ENCODE peak calls at places on chromosome 2, in nine cellular contexts. S is activated CD8-positive, alpha-beta T cell treated with anti-CD3 and anti-CD28 coated beads, Interleukin-2, amount 10 ng/mL, durations not matched to agents 7 days and 5 days; K is HFF-Myc; I is stomach; Z is activated CD8-positive, alpha-beta memory T cell treated with anti-CD3 and anti-CD28 coated beads, Interleukin-2, amount 50 U/mL, for 4 hours; M is activated naive CD8-positive, alpha-beta T cell treated with anti-CD3 and anti-CD28 coated beads for 36 hours; C is NCI-H2081; R is NCI-H2029; L is NCI-H1105 treated with DMSO at 0.1 percent for 48 hours. B is an unnamed sample.

GRCh38 chr2:30398488-30398887 is 48.6 kb upstream of the LCLAT1 start:
- DNase-seq in S (no peak), Z (no peak), K (no peak), I (no peak), C (no peak), R (no peak), M (no peak), L (no peak), B (no peak)

GRCh38 chr2:173690349-173690748 is 274.8 kb downstream of the SP3 start:
- DNase-seq in L (no peak), M (no peak), S (no peak), R (no peak), K (no peak), Z (no peak), C (no peak), I (no peak), B (no peak)

GRCh38 chr2:234422895-234423505 is 73.9 kb downstream of the ARL4C start:
- DNase-seq in Z (peak), S (peak), R (no peak), M (peak), K (no peak), I (no peak), L (no peak), C (no peak), B (no peak)

GRCh38 chr2:33391582-33392255 is 84.7 kb upstream of the RASGRP3 start:
- DNase-seq in L (no peak), S (no peak), C (no peak), I (no peak), Z (no peak), R (no peak), M (no peak), K (no peak), B (no peak)

GRCh38 chr2:225056330-225057073 is 14.2 kb upstream of the DOCK10 start:
- DNase-seq in I (no peak), K (no peak), Z (no peak), M (no peak), L (no peak), R (no peak), S (no peak), C (no peak), B (no peak)

GRCh38 chr2:172968061-172968469 is 107.6 kb upstream of the MAP3K20 start:
- DNase-seq in C (no peak), K (peak), S (no peak), Z (no peak), R (peak), I (peak), L (no peak), M (no peak), B (no peak)

GRCh38 chr2:135916232-135916631 is 40.0 kb upstream of the MCM6 start:
- DNase-seq in S (peak), R (peak), K (no peak), Z (no peak), I (no peak), L (peak), M (no peak), C (peak), B (peak)

GRCh38 chr2:181678033-181678586 is 2.2 kb downstream of the NEUROD1 start:
- DNase-seq in Z (peak), I (peak), R (no peak), K (peak), M (peak), C (no peak), S (peak), L (no peak), B (peak)

GRCh38 chr2:208792766-208793165 is 386.2 kb downstream of the PTH2R start:
- DNase-seq in L (no peak), K (no peak), S (no peak), Z (no peak), M (no peak), I (no peak), C (no peak), R (no peak), B (no peak)

GRCh38 chr2:70089946-70090523 is 2.8 kb downstream of the PCBP1 start:
- DNase-seq in K (no peak), I (no peak), Z (no peak), R (no peak), S (no peak), M (no peak), C (peak), L (no peak), B (no peak)

GRCh38 chr2:168494190-168494711 is 38.2 kb downstream of the CERS6 start:
- DNase-seq in S (no peak), I (no peak), M (peak), K (no peak), R (no peak), L (no peak), Z (no peak), C (peak), B (no peak)

GRCh38 chr2:43220982-43221659 is 5.3 kb downstream of the ZFP36L2 start:
- DNase-seq in I (peak), M (peak), S (peak), Z (peak), C (no peak), K (peak), R (no peak), L (no peak), B (peak)

GRCh38 chr2:33188799-33189198 is 242.0 kb downstream of the LTBP1 start:
- DNase-seq in Z (no peak), M (no peak), L (no peak), S (no peak), C (no peak), R (no peak), K (no peak), I (no peak), B (no peak)

GRCh38 chr2:51706220-51706619 is 674.3 kb upstream of the NRXN1 start:
- DNase-seq in R (no peak), Z (no peak), C (no peak), S (no peak), L (peak), I (no peak), M (no peak), K (no peak), B (no peak)

GRCh38 chr2:74944987-74945782 is 13.3 kb upstream of the POLE4 start:
- DNase-seq in R (no peak), L (no peak), C (no peak), I (no peak), S (peak), K (no peak), Z (no peak), M (no peak), B (no peak)

GRCh38 chr2:176653856-176654443 is 384.7 kb downstream of the MTX2 start:
- DNase-seq in L (peak), I (peak), S (peak), K (peak), M (peak), C (peak), R (peak), Z (peak), B (peak)

GRCh38 chr2:43131051-43131889 is 95.1 kb downstream of the ZFP36L2 start:
- DNase-seq in Z (peak), L (no peak), C (peak), R (no peak), M (peak), K (no peak), S (peak), I (peak), B (peak)

GRCh38 chr2:10792001-10792400 is 20.6 kb downstream of the PDIA6 start:
- DNase-seq in C (no peak), Z (no peak), S (no peak), I (no peak), M (no peak), R (no peak), K (no peak), L (no peak), B (no peak)

GRCh38 chr2:86223682-86224560 is 24.7 kb downstream of the MRPL35 start:
- DNase-seq in K (no peak), L (no peak), C (no peak), R (no peak), Z (no peak), M (no peak), I (no peak), S (no peak), B (no peak)

GRCh38 chr2:186980117-186980442 is 131.1 kb upstream of the ZSWIM2 start:
- DNase-seq in M (no peak), L (no peak), K (no peak), C (no peak), Z (no peak), R (no peak), I (no peak), S (no peak), B (no peak)

GRCh38 chr2:236747925-236748324 is 178.3 kb downstream of the ACKR3 start:
- DNase-seq in K (no peak), S (no peak), C (no peak), R (no peak), Z (no peak), I (no peak), M (no peak), L (no peak), B (no peak)

GRCh38 chr2:170461875-170462274 is 253.3 kb upstream of the SP5 start:
- DNase-seq in I (no peak), M (no peak), L (peak), S (no peak), Z (no peak), K (no peak), C (no peak), R (no peak), B (no peak)

GRCh38 chr2:64677530-64677929 is 23.8 kb upstream of the SERTAD2 start:
- DNase-seq in C (no peak), S (no peak), M (no peak), R (no peak), I (no peak), L (no peak), Z (no peak), K (no peak), B (no peak)

GRCh38 chr2:233267516-233268245 is 16.2 kb downstream of the ATG16L1 start:
- DNase-seq in S (peak), Z (peak), K (no peak), R (no peak), L (no peak), M (peak), C (no peak), I (peak), B (no peak)

GRCh38 chr2:56227811-56228210 is 44.0 kb downstream of the CCDC85A start:
- DNase-seq in I (no peak), L (no peak), K (no peak), R (no peak), M (no peak), Z (no peak), S (no peak), C (no peak), B (no peak)

GRCh38 chr2:163191372-163191771 is 352.8 kb upstream of the KCNH7 start:
- DNase-seq in L (peak), S (no peak), K (no peak), C (peak), R (no peak), M (no peak), Z (no peak), I (no peak), B (peak)

GRCh38 chr2:161139098-161139987 is 20.9 kb upstream of the TANK start:
- DNase-seq in C (no peak), I (no peak), S (no peak), L (no peak), R (no peak), Z (no peak), M (no peak), K (no peak), B (no peak)

GRCh38 chr2:62340981-62341624 is 145.2 kb downstream of the B3GNT2 start:
- DNase-seq in R (peak), C (peak), K (no peak), S (no peak), L (peak), M (no peak), I (peak), Z (no peak), B (no peak)

GRCh38 chr2:28276076-28276618 is 116.5 kb upstream of the FOSL2 start:
- DNase-seq in L (peak), R (no peak), S (no peak), C (no peak), Z (no peak), M (no peak), K (peak), I (no peak), B (no peak)

GRCh38 chr2:240916571-240917008 is 10.5 kb downstream of the CROCC2 start:
- DNase-seq in I (no peak), M (no peak), Z (no peak), K (peak), R (no peak), C (no peak), L (no peak), S (no peak), B (no peak)

GRCh38 chr2:72183466-72183865 is 35.8 kb upstream of the CYP26B1 start:
- DNase-seq in Z (no peak), L (no peak), S (no peak), K (no peak), I (no peak), C (no peak), M (no peak), R (no peak), B (peak)

GRCh38 chr2:132909427-132909826 is 239.4 kb upstream of the LYPD1 start:
- DNase-seq in M (no peak), C (no peak), Z (no peak), S (no peak), K (no peak), L (no peak), R (no peak), I (no peak), B (no peak)

GRCh38 chr2:127611076-127611925 is 34.7 kb upstream of the GPR17 start:
- DNase-seq in K (no peak), S (no peak), I (peak), L (no peak), C (no peak), M (no peak), R (no peak), Z (peak), B (no peak)

GRCh38 chr2:235416816-235417499 is 76.9 kb upstream of the AGAP1 start:
- DNase-seq in C (no peak), L (no peak), S (no peak), K (peak), I (no peak), Z (no peak), R (peak), M (no peak), B (no peak)

GRCh38 chr2:29562319-29562718 is 359.1 kb downstream of the ALK start:
- DNase-seq in C (no peak), S (no peak), Z (no peak), R (no peak), I (no peak), K (no peak), L (no peak), M (no peak), B (peak)

GRCh38 chr2:197107291-197108269 is 181.1 kb upstream of the PGAP1 start:
- DNase-seq in R (no peak), C (no peak), M (no peak), K (no peak), Z (no peak), I (no peak), S (no peak), L (no peak), B (no peak)

GRCh38 chr2:3460161-3460560 is 59.2 kb downstream of the ADI1 start:
- DNase-seq in K (no peak), R (no peak), I (peak), C (no peak), S (no peak), L (no peak), Z (no peak), M (no peak), B (peak)

GRCh38 chr2:230627806-230628724 is 84.6 kb upstream of the CAB39 start:
- DNase-seq in C (no peak), R (peak), I (peak), L (no peak), S (no peak), M (no peak), Z (no peak), K (peak), B (no peak)

GRCh38 chr2:217513256-217513655 is 489.5 kb downstream of the TNS1 start:
- DNase-seq in I (no peak), C (no peak), Z (no peak), L (no peak), R (no peak), M (no peak), S (no peak), K (no peak), B (no peak)